ENCODE peak calls at places on chromosome 12, in eight cellular contexts. K is right lobe of liver; H is naive thymus-derived CD4-positive, alpha-beta T cell; X is SJSA1; N is left ventricle myocardium inferior; Y is brain microvascular endothelial cell; B is colonic mucosa; V is thoracic aorta. R is an unnamed sample.

GRCh38 chr12:1562813-1563412 is 31.5 kb downstream of the FBXL14 start:
- DNase-seq in B (no peak), V (no peak), H (no peak), Y (peak), K (no peak), N (no peak), X (peak), R (no peak)

GRCh38 chr12:119338593-119339363 is 4.2 kb downstream of the CCDC60 start:
- DNase-seq in Y (no peak), H (no peak), N (no peak), K (no peak), B (no peak), V (no peak), X (no peak), R (no peak)

GRCh38 chr12:40188558-40189320 is 36.1 kb upstream of the LRRK2 start:
- DNase-seq in Y (no peak), X (no peak), H (no peak), B (no peak), N (no peak), V (no peak), K (no peak), R (no peak)

GRCh38 chr12:130186631-130187269 is 24.5 kb downstream of the FZD10 start:
- DNase-seq in X (no peak), Y (no peak), H (no peak), V (no peak), B (no peak), K (no peak), N (no peak), R (no peak)

GRCh38 chr12:75657866-75658265 is 146.5 kb upstream of the KRR1 start:
- DNase-seq in V (no peak), H (no peak), Y (no peak), B (no peak), N (no peak), K (no peak), X (no peak), R (no peak)

GRCh38 chr12:52082988-52083637 is 3.6 kb downstream of the SMIM41 start:
- DNase-seq in B (peak), X (peak), V (no peak), H (peak), N (peak), Y (peak), K (peak), R (peak)

GRCh38 chr12:87866602-87867292 is 162.5 kb downstream of the C12orf50 start:
- DNase-seq in V (no peak), X (no peak), N (no peak), K (no peak), H (no peak), Y (no peak), B (no peak), R (no peak)

GRCh38 chr12:2409656-2410265 is 357.0 kb downstream of the CACNA1C start:
- DNase-seq in Y (no peak), V (no peak), K (no peak), B (no peak), N (no peak), H (no peak), X (no peak), R (no peak)

GRCh38 chr12:122850695-122851350 is 15.6 kb downstream of the HIP1R start:
- DNase-seq in X (no peak), V (no peak), N (no peak), H (no peak), B (no peak), K (no peak), Y (no peak), R (no peak)

GRCh38 chr12:58421990-58422389 is 480.6 kb downstream of the ATP23 start:
- DNase-seq in V (no peak), N (no peak), Y (no peak), B (no peak), X (no peak), K (no peak), H (no peak), R (no peak)

GRCh38 chr12:123075591-123076171 is 75.2 kb downstream of the PITPNM2 start:
- DNase-seq in B (peak), X (no peak), V (no peak), N (no peak), Y (no peak), H (peak), K (no peak), R (no peak)

DNA sequence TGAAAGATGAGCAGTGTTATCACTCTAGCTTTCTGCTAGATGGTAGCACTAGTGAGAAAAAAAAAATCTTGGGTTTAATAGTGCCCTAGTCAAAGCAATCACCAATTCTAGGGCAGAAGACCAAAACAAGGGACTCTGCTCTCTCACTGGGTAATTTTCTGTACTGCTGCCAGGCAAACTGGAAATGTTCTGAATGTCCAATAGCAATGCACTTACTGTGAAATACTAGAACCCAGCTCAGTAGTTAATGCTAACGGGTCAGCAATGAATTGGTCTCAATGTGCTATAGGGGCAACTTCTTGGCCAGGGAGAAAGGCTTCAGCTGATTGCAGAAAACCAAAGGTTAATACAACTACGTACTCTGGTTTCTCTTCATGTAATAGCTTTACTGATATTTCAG is 2.2 kb downstream of the ATF7 start:
- DNase-seq in H (no peak), N (no peak), B (peak), X (no peak), Y (peak), K (no peak), V (no peak), R (no peak)
- H3K27ac ChIP-seq in H (peak), N (peak), B (peak), X (no peak), Y (peak), K (peak), V (peak), R (no peak)

GRCh38 chr12:111757361-111758119 is 9.2 kb upstream of the ALDH2 start:
- DNase-seq in K (peak), H (no peak), N (peak), B (no peak), V (no peak), X (no peak), Y (peak), R (peak)
- H3K27ac ChIP-seq in K (peak), H (no peak), N (peak), B (no peak), V (peak), X (no peak), Y (no peak), R (peak)

GRCh38 chr12:43835656-43836454 is at the start of gene TMEM117:
- DNase-seq in V (peak), X (peak), B (peak), H (peak), Y (peak), K (peak), N (peak), R (peak)
- H3K27ac ChIP-seq in V (peak), X (peak), B (peak), H (peak), Y (peak), K (peak), N (peak), R (peak)

GRCh38 chr12:109721276-109721675 is 7.7 kb downstream of the FAM222A start:
- DNase-seq in K (peak), X (no peak), N (peak), H (no peak), B (no peak), V (no peak), Y (no peak), R (no peak)
- H3K27ac ChIP-seq in K (peak), X (no peak), N (peak), H (no peak), B (no peak), V (no peak), Y (no peak), R (no peak)

DNA sequence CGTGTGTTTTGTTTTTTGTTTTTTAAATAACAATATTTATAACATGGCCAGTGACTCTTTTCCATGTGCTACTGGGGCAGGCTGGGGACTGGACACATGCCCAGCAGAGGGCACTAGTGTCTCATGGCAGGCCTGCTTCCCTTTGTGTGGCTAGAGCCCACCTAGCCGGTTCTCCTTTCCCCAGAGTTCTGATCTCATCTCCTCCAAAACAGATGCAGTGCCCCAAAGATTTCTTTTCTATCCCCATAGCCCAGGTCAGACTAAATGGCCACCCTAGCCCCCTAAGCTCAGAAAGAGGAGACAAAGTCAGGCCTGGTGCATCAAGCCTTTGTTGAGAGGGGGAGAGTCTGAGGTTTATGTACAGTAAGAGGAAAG is 21.2 kb downstream of the PRPF40B start:
- DNase-seq in V (no peak), X (peak), B (peak), Y (peak), K (peak), N (peak), H (peak), R (peak)
- H3K27ac ChIP-seq in V (no peak), X (no peak), B (no peak), Y (no peak), K (no peak), N (peak), H (peak), R (peak)

GRCh38 chr12:32889073-32889760 is 7.4 kb downstream of the PKP2 start:
- DNase-seq in H (no peak), Y (no peak), V (no peak), X (no peak), K (no peak), B (peak), N (no peak), R (no peak)

GRCh38 chr12:32891956-32892355 is 4.6 kb downstream of the PKP2 start:
- DNase-seq in B (no peak), Y (peak), H (no peak), X (peak), K (no peak), V (no peak), N (no peak), R (no peak)

GRCh38 chr12:32893458-32893857 is 3.1 kb downstream of the PKP2 start:
- DNase-seq in V (no peak), X (no peak), N (no peak), K (no peak), B (no peak), H (no peak), Y (no peak), R (no peak)

GRCh38 chr12:32893008-32893407 is 3.6 kb downstream of the PKP2 start:
- DNase-seq in X (no peak), H (no peak), B (no peak), N (no peak), Y (no peak), V (no peak), K (no peak), R (no peak)

GRCh38 chr12:32891526-32891925 is 5.1 kb downstream of the PKP2 start:
- DNase-seq in N (no peak), H (no peak), V (no peak), B (no peak), X (no peak), Y (no peak), K (no peak), R (no peak)
- H3K27ac ChIP-seq in N (peak), H (no peak), V (no peak), B (peak), X (peak), Y (peak), K (no peak), R (no peak)

GRCh38 chr12:26121841-26122680 is 2.8 kb downstream of the BHLHE41 start:
- DNase-seq in Y (no peak), B (peak), H (no peak), X (peak), V (no peak), K (peak), N (peak), R (peak)
- H3K27ac ChIP-seq in Y (peak), B (peak), H (no peak), X (peak), V (peak), K (no peak), N (peak), R (peak)

GRCh38 chr12:77973579-77973978 is 142.9 kb downstream of the NAV3 start:
- DNase-seq in X (no peak), Y (no peak), N (no peak), K (no peak), B (no peak), V (no peak), H (no peak), R (no peak)

GRCh38 chr12:77963576-77964178 is 133.0 kb downstream of the NAV3 start:
- DNase-seq in K (no peak), N (no peak), B (no peak), X (no peak), H (no peak), Y (no peak), V (no peak), R (no peak)

GRCh38 chr12:77965790-77966189 is 135.1 kb downstream of the NAV3 start:
- DNase-seq in V (no peak), N (no peak), X (no peak), H (no peak), B (no peak), K (no peak), Y (no peak), R (no peak)

GRCh38 chr12:77968021-77968420 is 137.3 kb downstream of the NAV3 start:
- DNase-seq in B (no peak), N (no peak), H (no peak), K (no peak), X (no peak), Y (no peak), V (no peak), R (no peak)

DNA sequence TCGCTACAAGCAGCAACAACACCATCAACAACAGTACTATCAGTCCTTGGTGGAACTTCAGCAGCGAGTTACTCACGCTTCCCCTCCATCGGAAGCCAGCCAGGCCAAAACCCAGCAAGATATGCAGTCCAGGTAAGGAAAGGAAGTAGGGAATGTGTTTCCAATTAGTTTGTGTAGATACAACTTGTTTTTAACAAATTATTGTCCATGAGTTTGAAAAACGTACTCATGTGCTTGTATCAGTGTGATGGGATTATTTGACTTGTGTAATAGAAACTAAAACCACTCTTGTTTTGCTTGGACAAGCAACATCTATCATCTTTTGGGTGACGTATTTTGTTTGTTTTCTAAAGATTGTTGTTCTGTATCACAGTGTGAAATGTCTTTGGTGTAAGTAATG is 137.9 kb downstream of the NAV3 start:
- DNase-seq in H (no peak), K (no peak), B (no peak), N (no peak), V (no peak), X (no peak), Y (no peak), R (no peak)
- H3K27ac ChIP-seq in H (no peak), K (no peak), B (no peak), N (no peak), V (no peak), X (no peak), Y (no peak), R (no peak)

GRCh38 chr12:54384591-54385041 is at the start of gene ZNF385A:
- DNase-seq in N (peak), X (no peak), V (no peak), Y (no peak), K (no peak), B (no peak), H (no peak), R (peak)

GRCh38 chr12:54383041-54383609 is 1.4 kb downstream of the ZNF385A start:
- DNase-seq in N (no peak), X (peak), Y (peak), V (no peak), H (no peak), B (no peak), K (no peak), R (no peak)

GRCh38 chr12:54388214-54389138 is 3.9 kb upstream of the ZNF385A start:
- DNase-seq in H (no peak), B (no peak), K (no peak), X (no peak), N (no peak), V (no peak), Y (no peak), R (no peak)

GRCh38 chr12:54386781-54387467 is 2.4 kb upstream of the ZNF385A start:
- DNase-seq in N (no peak), V (no peak), K (no peak), B (no peak), X (no peak), Y (no peak), H (no peak), R (no peak)

GRCh38 chr12:54385251-54385914 is 850 bp upstream of the ZNF385A start:
- DNase-seq in H (no peak), X (no peak), V (no peak), K (no peak), Y (no peak), B (no peak), N (peak), R (no peak)
- H3K27ac ChIP-seq in H (no peak), X (no peak), V (no peak), K (no peak), Y (no peak), B (peak), N (peak), R (no peak)

GRCh38 chr12:105225505-105225904 is 10.5 kb downstream of the APPL2 start:
- DNase-seq in X (no peak), N (no peak), Y (no peak), B (no peak), K (no peak), H (no peak), V (no peak), R (no peak)

GRCh38 chr12:105222726-105223357 is 13.1 kb downstream of the APPL2 start:
- DNase-seq in H (no peak), K (no peak), V (no peak), N (no peak), B (no peak), Y (no peak), X (no peak), R (no peak)

GRCh38 chr12:105223358-105223840 is 12.6 kb downstream of the APPL2 start:
- DNase-seq in N (no peak), X (no peak), V (no peak), K (no peak), B (no peak), H (no peak), Y (no peak), R (no peak)

GRCh38 chr12:105223884-105224283 is 12.1 kb downstream of the APPL2 start:
- DNase-seq in Y (no peak), N (no peak), X (no peak), H (no peak), V (no peak), K (no peak), B (no peak), R (peak)

DNA sequence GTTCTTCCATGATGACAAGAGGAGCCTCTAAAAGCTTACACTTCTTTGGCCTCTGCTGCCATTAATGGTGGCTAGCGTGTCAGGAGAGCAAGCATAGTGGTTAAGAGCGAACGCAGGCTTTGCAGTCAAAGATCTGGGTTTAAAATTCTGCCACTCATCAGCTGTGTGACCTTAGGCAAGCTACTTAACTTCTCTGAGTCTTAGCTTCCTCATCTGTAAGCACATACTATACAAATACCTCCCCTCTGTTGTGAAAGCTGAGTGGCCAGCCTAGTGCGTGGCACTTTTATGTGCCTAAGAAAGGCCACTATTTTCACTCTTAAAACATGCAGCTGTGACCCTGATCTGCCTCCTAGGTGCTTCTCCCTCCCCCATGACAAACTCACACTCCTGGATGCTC is 11.6 kb downstream of the APPL2 start:
- DNase-seq in Y (no peak), N (no peak), H (no peak), X (no peak), V (no peak), K (no peak), B (no peak), R (no peak)
- H3K27ac ChIP-seq in Y (no peak), N (no peak), H (no peak), X (no peak), V (no peak), K (no peak), B (peak), R (peak)